ENCODE peak calls at places on chromosome 14, in eight cellular contexts. V is NCI-H2171 treated with DMSO at 0.1 percent for 48 hours; H is activated CD8-positive, alpha-beta T cell treated with anti-CD3 and anti-CD28 coated beads for 36 hours; J is CD4-positive, alpha-beta T cell; U is fibroblast of the aortic adventitia; F is IMR-90; L is hepatocyte; E is stimulated activated naive CD8-positive, alpha-beta T cell treated with anti-CD3 and anti-CD28 coated beads, Interleukin-15, amount 100 ng/mL, for 72 hours. T is an unnamed sample.

GRCh38 chr14:90720832-90721231 is 95.4 kb downstream of the TTC7B start:
- DNase-seq in E (no peak), H (no peak), L (no peak), F (no peak), J (no peak), V (no peak), U (no peak), T (no peak)

GRCh38 chr14:96663491-96664067 is 133.6 kb upstream of the VRK1 start:
- DNase-seq in J (no peak), V (no peak), F (no peak), L (no peak), U (no peak), H (no peak), E (no peak), T (no peak)

GRCh38 chr14:92553456-92553855 is 39.9 kb downstream of the RIN3 start:
- DNase-seq in J (no peak), E (no peak), H (no peak), F (peak; percentile 67), V (no peak), L (peak; percentile 67), U (peak; percentile 63), T (peak; percentile 78)

GRCh38 chr14:66610154-66610563 is 102.2 kb downstream of the GPHN start:
- DNase-seq in H (no peak), F (peak; percentile 7), J (no peak), V (peak; percentile 21), U (no peak), L (no peak), E (no peak), T (peak; percentile 39)

GRCh38 chr14:103224996-103225874 is 102.0 kb downstream of the TNFAIP2 start:
- DNase-seq in H (no peak), J (no peak), V (no peak), E (no peak), F (peak; percentile 41), L (no peak), U (no peak), T (peak; percentile 24)

GRCh38 chr14:58770501-58770982 is 132.8 kb downstream of the DACT1 start:
- DNase-seq in V (peak; percentile 79), E (no peak), L (no peak), H (no peak), U (no peak), F (no peak), J (no peak), T (no peak)

GRCh38 chr14:92514844-92515509 is 1.4 kb downstream of the RIN3 start:
- DNase-seq in F (no peak), L (no peak), H (no peak), V (no peak), J (no peak), U (no peak), E (no peak), T (no peak)

GRCh38 chr14:63891148-63891964 is 38.6 kb downstream of the SYNE2 start:
- DNase-seq in H (no peak), F (no peak), L (no peak), E (no peak), U (peak; percentile 14), J (no peak), V (peak; percentile 18), T (no peak)

GRCh38 chr14:55721353-55721752 is 141.3 kb downstream of the KTN1 start:
- DNase-seq in F (peak; percentile 88), V (no peak), L (no peak), U (peak; percentile 97), H (no peak), J (no peak), E (no peak), T (peak; percentile 96)

GRCh38 chr14:30608533-30609006 is 13.5 kb upstream of the SCFD1 start:
- DNase-seq in E (no peak), L (peak; percentile 53), V (peak; percentile 35), H (no peak), U (peak; percentile 10), F (peak; percentile 59), J (no peak), T (peak; percentile 62)

GRCh38 chr14:42872775-42873174 is 1266.1 kb downstream of the LRFN5 start:
- DNase-seq in U (no peak), V (no peak), L (no peak), F (no peak), H (no peak), J (no peak), E (no peak), T (no peak)

GRCh38 chr14:24849471-24849870 is 200.5 kb downstream of the STXBP6 start:
- DNase-seq in H (no peak), J (no peak), V (no peak), U (peak; percentile 22), E (no peak), F (peak; percentile 75), L (no peak), T (no peak)

GRCh38 chr14:50257728-50258127 is 26.4 kb upstream of the SOS2 start:
- DNase-seq in E (no peak), V (no peak), J (no peak), F (no peak), H (no peak), L (no peak), U (peak; percentile 22), T (no peak)

GRCh38 chr14:58950555-58950954 is 237.9 kb upstream of the DAAM1 start:
- DNase-seq in L (no peak), F (no peak), V (no peak), J (no peak), U (no peak), E (no peak), H (no peak), T (no peak)

GRCh38 chr14:31190717-31191263 is 16.8 kb downstream of the HECTD1 start:
- DNase-seq in J (no peak), H (no peak), F (no peak), U (no peak), E (no peak), V (no peak), L (no peak), T (no peak)

GRCh38 chr14:77043177-77043983 is 14.9 kb upstream of the IRF2BPL start:
- DNase-seq in J (peak; percentile 36), H (peak; percentile 85), V (peak; percentile 71), U (peak; percentile 98), E (no peak), F (peak; percentile 91), L (no peak), T (peak; percentile 87)

GRCh38 chr14:70822706-70823185 is 13.4 kb upstream of the MAP3K9 start:
- DNase-seq in L (peak; percentile 78), J (no peak), H (no peak), V (peak; percentile 36), E (no peak), U (no peak), F (peak; percentile 2), T (peak; percentile 33)

GRCh38 chr14:61385002-61385685 is 63.8 kb downstream of the PRKCH start:
- DNase-seq in J (peak; percentile 38), H (peak; percentile 83), F (no peak), E (peak; percentile 40), U (no peak), V (no peak), L (no peak), T (no peak)

GRCh38 chr14:100878271-100879146 is 25.0 kb downstream of the RTL1 start:
- DNase-seq in J (no peak), H (no peak), F (no peak), L (no peak), V (no peak), E (no peak), U (no peak), T (no peak)

GRCh38 chr14:81474156-81474492 is 59.5 kb downstream of the SEL1L start:
- DNase-seq in L (no peak), U (no peak), F (no peak), V (no peak), J (no peak), E (no peak), H (no peak), T (no peak)

GRCh38 chr14:100238419-100239199 is at the start of gene YY1:
- DNase-seq in H (peak; percentile 99), V (peak; percentile 99), L (peak; percentile 100), F (peak; percentile 96), J (peak; percentile 99), E (peak; percentile 100), U (peak; percentile 96), T (peak; percentile 97)

GRCh38 chr14:94884616-94885230 is 114.8 kb upstream of the GSC start:
- DNase-seq in J (no peak), H (no peak), E (no peak), V (no peak), F (no peak), L (no peak), U (no peak), T (no peak)

GRCh38 chr14:103311171-103311997 is 22.7 kb upstream of the EIF5 start:
- DNase-seq in F (no peak), J (no peak), L (no peak), H (no peak), V (no peak), U (no peak), E (no peak), T (no peak)

GRCh38 chr14:48584031-48584430 is 908.6 kb upstream of the MDGA2 start:
- DNase-seq in J (no peak), E (no peak), U (no peak), F (peak; percentile 88), V (no peak), H (no peak), L (no peak), T (peak; percentile 75)

GRCh38 chr14:105124837-105125222 is 43.7 kb downstream of the JAG2 start:
- DNase-seq in E (no peak), L (no peak), H (no peak), V (no peak), F (no peak), U (no peak), J (no peak), T (no peak)

GRCh38 chr14:68792022-68792829 is 641 bp downstream of the ZFP36L1 start:
- DNase-seq in U (no peak), E (peak; percentile 33), F (no peak), L (no peak), J (no peak), H (peak; percentile 61), V (no peak), T (no peak)

GRCh38 chr14:102900631-102901571 is 21.6 kb upstream of the AMN start:
- DNase-seq in U (no peak), J (no peak), F (no peak), L (no peak), V (no peak), E (no peak), H (peak; percentile 35), T (no peak)